ENCODE peak calls at places on chromosomes 3 and 15, in eight cellular contexts. One of them, this sample, is unnamed.

GRCh38 chr3:149115114-149115513 is 14.3 kb upstream of the HPS3 start:
- DNase-seq in mucosa of descending colon: no peak
- DNase-seq in NCI-H510A: no peak
- DNase-seq in mesothelial cell of epicardium: no peak
- DNase-seq in HS-5: no peak
- DNase-seq in activated T-cell treated with anti-CD3 and anti-CD28 coated beads, Interleukin-2, amount 50 U/mL, for 1 hour: no peak
- DNase-seq in fibroblast of lung: no peak
- DNase-seq in mucosa of gallbladder: no peak
- DNase-seq in this sample: no peak

GRCh38 chr15:34001536-34001935 is 33.2 kb downstream of the CHRM5 start:
- DNase-seq in mucosa of descending colon: no peak
- DNase-seq in NCI-H510A: no peak
- DNase-seq in mesothelial cell of epicardium: no peak
- DNase-seq in HS-5: no peak
- DNase-seq in activated T-cell treated with anti-CD3 and anti-CD28 coated beads, Interleukin-2, amount 50 U/mL, for 1 hour: no peak
- DNase-seq in fibroblast of lung: no peak
- DNase-seq in mucosa of gallbladder: no peak
- DNase-seq in this sample: no peak

GRCh38 chr3:101809178-101810022 is 30.4 kb downstream of the NXPE3 start:
- DNase-seq in mucosa of descending colon: peak
- DNase-seq in NCI-H510A: no peak
- DNase-seq in mesothelial cell of epicardium: no peak
- DNase-seq in HS-5: no peak
- DNase-seq in activated T-cell treated with anti-CD3 and anti-CD28 coated beads, Interleukin-2, amount 50 U/mL, for 1 hour: no peak
- DNase-seq in fibroblast of lung: peak
- DNase-seq in mucosa of gallbladder: peak
- DNase-seq in this sample: peak

GRCh38 chr3:184981071-184981470 is 169.1 kb downstream of the VPS8 start:
- DNase-seq in mucosa of descending colon: peak
- DNase-seq in NCI-H510A: no peak
- DNase-seq in mesothelial cell of epicardium: no peak
- DNase-seq in HS-5: no peak
- DNase-seq in activated T-cell treated with anti-CD3 and anti-CD28 coated beads, Interleukin-2, amount 50 U/mL, for 1 hour: no peak
- DNase-seq in fibroblast of lung: no peak
- DNase-seq in mucosa of gallbladder: peak
- DNase-seq in this sample: no peak

GRCh38 chr15:45179221-45179985 is 8.4 kb downstream of the SHF start:
- DNase-seq in mucosa of descending colon: peak
- DNase-seq in NCI-H510A: no peak
- DNase-seq in mesothelial cell of epicardium: no peak
- DNase-seq in HS-5: no peak
- DNase-seq in activated T-cell treated with anti-CD3 and anti-CD28 coated beads, Interleukin-2, amount 50 U/mL, for 1 hour: peak
- DNase-seq in fibroblast of lung: no peak
- DNase-seq in mucosa of gallbladder: no peak
- DNase-seq in this sample: no peak

GRCh38 chr3:4908066-4908768 is 71.0 kb upstream of the BHLHE40 start:
- DNase-seq in mucosa of descending colon: no peak
- DNase-seq in NCI-H510A: no peak
- DNase-seq in mesothelial cell of epicardium: no peak
- DNase-seq in HS-5: no peak
- DNase-seq in activated T-cell treated with anti-CD3 and anti-CD28 coated beads, Interleukin-2, amount 50 U/mL, for 1 hour: no peak
- DNase-seq in fibroblast of lung: peak
- DNase-seq in mucosa of gallbladder: no peak
- DNase-seq in this sample: no peak

GRCh38 chr15:98067339-98067738 is 106.8 kb downstream of the ARRDC4 start:
- DNase-seq in mucosa of descending colon: no peak
- DNase-seq in NCI-H510A: no peak
- DNase-seq in mesothelial cell of epicardium: no peak
- DNase-seq in HS-5: peak
- DNase-seq in activated T-cell treated with anti-CD3 and anti-CD28 coated beads, Interleukin-2, amount 50 U/mL, for 1 hour: no peak
- DNase-seq in fibroblast of lung: no peak
- DNase-seq in mucosa of gallbladder: no peak
- DNase-seq in this sample: peak

GRCh38 chr3:19748782-19749447 is 185.1 kb downstream of the EFHB start:
- DNase-seq in mucosa of descending colon: no peak
- DNase-seq in NCI-H510A: no peak
- DNase-seq in mesothelial cell of epicardium: no peak
- DNase-seq in HS-5: no peak
- DNase-seq in activated T-cell treated with anti-CD3 and anti-CD28 coated beads, Interleukin-2, amount 50 U/mL, for 1 hour: no peak
- DNase-seq in fibroblast of lung: no peak
- DNase-seq in mucosa of gallbladder: no peak
- DNase-seq in this sample: no peak

GRCh38 chr3:126433496-126434263 is 39.0 kb downstream of the CFAP100 start:
- DNase-seq in mucosa of descending colon: no peak
- DNase-seq in NCI-H510A: no peak
- DNase-seq in mesothelial cell of epicardium: no peak
- DNase-seq in HS-5: no peak
- DNase-seq in activated T-cell treated with anti-CD3 and anti-CD28 coated beads, Interleukin-2, amount 50 U/mL, for 1 hour: no peak
- DNase-seq in fibroblast of lung: no peak
- DNase-seq in mucosa of gallbladder: no peak
- DNase-seq in this sample: no peak

GRCh38 chr3:141876381-141876890 is at the start of gene ATP1B3:
- DNase-seq in mucosa of descending colon: peak
- DNase-seq in NCI-H510A: peak
- DNase-seq in mesothelial cell of epicardium: peak
- DNase-seq in HS-5: peak
- DNase-seq in activated T-cell treated with anti-CD3 and anti-CD28 coated beads, Interleukin-2, amount 50 U/mL, for 1 hour: peak
- DNase-seq in fibroblast of lung: peak
- DNase-seq in mucosa of gallbladder: peak
- DNase-seq in this sample: peak

GRCh38 chr3:119810018-119810435 is 28.1 kb downstream of the NR1I2 start:
- DNase-seq in mucosa of descending colon: peak
- DNase-seq in NCI-H510A: no peak
- DNase-seq in mesothelial cell of epicardium: no peak
- DNase-seq in HS-5: no peak
- DNase-seq in activated T-cell treated with anti-CD3 and anti-CD28 coated beads, Interleukin-2, amount 50 U/mL, for 1 hour: peak
- DNase-seq in fibroblast of lung: peak
- DNase-seq in mucosa of gallbladder: peak
- DNase-seq in this sample: peak

GRCh38 chr3:170692720-170693119 is 106.8 kb upstream of the SLC7A14 start:
- DNase-seq in mucosa of descending colon: no peak
- DNase-seq in NCI-H510A: no peak
- DNase-seq in mesothelial cell of epicardium: no peak
- DNase-seq in HS-5: no peak
- DNase-seq in activated T-cell treated with anti-CD3 and anti-CD28 coated beads, Interleukin-2, amount 50 U/mL, for 1 hour: no peak
- DNase-seq in fibroblast of lung: no peak
- DNase-seq in mucosa of gallbladder: no peak
- DNase-seq in this sample: peak

GRCh38 chr3:112582242-112582874 is 20.5 kb downstream of the SLC35A5 start:
- DNase-seq in mucosa of descending colon: no peak
- DNase-seq in NCI-H510A: no peak
- DNase-seq in mesothelial cell of epicardium: no peak
- DNase-seq in HS-5: peak
- DNase-seq in activated T-cell treated with anti-CD3 and anti-CD28 coated beads, Interleukin-2, amount 50 U/mL, for 1 hour: no peak
- DNase-seq in fibroblast of lung: peak
- DNase-seq in mucosa of gallbladder: no peak
- DNase-seq in this sample: peak

GRCh38 chr3:98733055-98733777 is 29.9 kb upstream of the ST3GAL6 start:
- DNase-seq in mucosa of descending colon: peak
- DNase-seq in NCI-H510A: peak
- DNase-seq in mesothelial cell of epicardium: peak
- DNase-seq in HS-5: no peak
- DNase-seq in activated T-cell treated with anti-CD3 and anti-CD28 coated beads, Interleukin-2, amount 50 U/mL, for 1 hour: no peak
- DNase-seq in fibroblast of lung: peak
- DNase-seq in mucosa of gallbladder: no peak
- DNase-seq in this sample: no peak

GRCh38 chr15:77474310-77474986 is 53.8 kb downstream of the HMG20A start:
- DNase-seq in mucosa of descending colon: no peak
- DNase-seq in NCI-H510A: no peak
- DNase-seq in mesothelial cell of epicardium: no peak
- DNase-seq in HS-5: no peak
- DNase-seq in activated T-cell treated with anti-CD3 and anti-CD28 coated beads, Interleukin-2, amount 50 U/mL, for 1 hour: no peak
- DNase-seq in fibroblast of lung: no peak
- DNase-seq in mucosa of gallbladder: no peak
- DNase-seq in this sample: no peak

GRCh38 chr3:42871592-42872196 is 4.0 kb downstream of the CYP8B1 start:
- DNase-seq in mucosa of descending colon: no peak
- DNase-seq in NCI-H510A: no peak
- DNase-seq in mesothelial cell of epicardium: no peak
- DNase-seq in HS-5: no peak
- DNase-seq in activated T-cell treated with anti-CD3 and anti-CD28 coated beads, Interleukin-2, amount 50 U/mL, for 1 hour: no peak
- DNase-seq in fibroblast of lung: no peak
- DNase-seq in mucosa of gallbladder: no peak
- DNase-seq in this sample: no peak

GRCh38 chr3:129695203-129695602 is 88.7 kb upstream of the PLXND1 start:
- DNase-seq in mucosa of descending colon: no peak
- DNase-seq in NCI-H510A: no peak
- DNase-seq in mesothelial cell of epicardium: no peak
- DNase-seq in HS-5: no peak
- DNase-seq in activated T-cell treated with anti-CD3 and anti-CD28 coated beads, Interleukin-2, amount 50 U/mL, for 1 hour: no peak
- DNase-seq in fibroblast of lung: peak
- DNase-seq in mucosa of gallbladder: no peak
- DNase-seq in this sample: peak

GRCh38 chr3:192038726-192039125 is 577.8 kb downstream of the PYDC2 start:
- DNase-seq in mucosa of descending colon: no peak
- DNase-seq in NCI-H510A: no peak
- DNase-seq in mesothelial cell of epicardium: no peak
- DNase-seq in HS-5: peak
- DNase-seq in activated T-cell treated with anti-CD3 and anti-CD28 coated beads, Interleukin-2, amount 50 U/mL, for 1 hour: no peak
- DNase-seq in fibroblast of lung: no peak
- DNase-seq in mucosa of gallbladder: no peak
- DNase-seq in this sample: no peak

GRCh38 chr3:9897408-9898372 is 5.0 kb upstream of the IL17RE start:
- DNase-seq in mucosa of descending colon: peak
- DNase-seq in NCI-H510A: no peak
- DNase-seq in mesothelial cell of epicardium: no peak
- DNase-seq in HS-5: no peak
- DNase-seq in activated T-cell treated with anti-CD3 and anti-CD28 coated beads, Interleukin-2, amount 50 U/mL, for 1 hour: no peak
- DNase-seq in fibroblast of lung: peak
- DNase-seq in mucosa of gallbladder: peak
- DNase-seq in this sample: peak

GRCh38 chr15:99070268-99070667 is 34.6 kb upstream of the SYNM start:
- DNase-seq in mucosa of descending colon: no peak
- DNase-seq in NCI-H510A: no peak
- DNase-seq in mesothelial cell of epicardium: no peak
- DNase-seq in HS-5: no peak
- DNase-seq in activated T-cell treated with anti-CD3 and anti-CD28 coated beads, Interleukin-2, amount 50 U/mL, for 1 hour: no peak
- DNase-seq in fibroblast of lung: no peak
- DNase-seq in mucosa of gallbladder: no peak
- DNase-seq in this sample: no peak

GRCh38 chr3:50600841-50601591 is 10.6 kb downstream of the CISH start:
- DNase-seq in mucosa of descending colon: peak
- DNase-seq in NCI-H510A: peak
- DNase-seq in mesothelial cell of epicardium: peak
- DNase-seq in HS-5: peak
- DNase-seq in activated T-cell treated with anti-CD3 and anti-CD28 coated beads, Interleukin-2, amount 50 U/mL, for 1 hour: peak
- DNase-seq in fibroblast of lung: peak
- DNase-seq in mucosa of gallbladder: peak
- DNase-seq in this sample: peak

This sample was measured in IMR-90.